ENCODE peak calls at places on chromosomes 13 and 19, in six cellular contexts. T is ovary, E is SJSA1, J is mesendoderm, X is H9, W is iPS DF 6.9. I is an unnamed sample.

GRCh38 chr13:84774111-84774510 is 891.8 kb upstream of the SLITRK1 start:
- DNase-seq in T (no peak), J (no peak), W (no peak), X (no peak), E (no peak), I (no peak)

GRCh38 chr13:36341718-36342117 is 4.5 kb downstream of the SPART start:
- DNase-seq in X (no peak), W (no peak), T (no peak), J (no peak), E (no peak), I (no peak)

GRCh38 chr19:3510727-3511126 is 4.6 kb downstream of the FZR1 start:
- DNase-seq in J (no peak), W (no peak), E (no peak), X (no peak), T (no peak), I (no peak)

GRCh38 chr19:6109947-6110346 is 353 bp downstream of the RFX2 start:
- DNase-seq in J (no peak), E (no peak), W (no peak), X (no peak), T (peak; percentile 60), I (no peak)

GRCh38 chr13:84870190-84870589 is 929.0 kb downstream of the SLITRK6 start:
- DNase-seq in T (no peak), W (no peak), E (no peak), X (peak; percentile 54), J (peak; percentile 21), I (no peak)

GRCh38 chr19:52188822-52189744 is 769 bp upstream of the PPP2R1A start:
- DNase-seq in X (no peak), W (no peak), E (no peak), J (no peak), T (peak; percentile 85), I (no peak)

GRCh38 chr13:44660050-44660449 is 83.9 kb upstream of the TSC22D1 start:
- DNase-seq in W (no peak), X (no peak), J (no peak), T (no peak), E (no peak), I (no peak)

GRCh38 chr13:76707360-76707759 is 178.8 kb downstream of the KCTD12 start:
- DNase-seq in X (no peak), W (no peak), J (no peak), T (no peak), E (no peak), I (no peak)

GRCh38 chr19:5534787-5535586 is 32.8 kb downstream of the TINCR start:
- DNase-seq in W (no peak), E (no peak), T (no peak), X (peak; percentile 57), J (peak; percentile 53), I (no peak)

GRCh38 chr19:58330458-58330857 is 3.7 kb downstream of the ZSCAN22 start:
- DNase-seq in J (peak; percentile 50), E (no peak), T (no peak), W (no peak), X (no peak), I (no peak)

GRCh38 chr13:76709851-76710250 is 176.4 kb downstream of the KCTD12 start:
- DNase-seq in T (no peak), E (no peak), W (no peak), X (no peak), J (peak; percentile 14), I (no peak)

GRCh38 chr19:3452456-3453068 is 27.8 kb downstream of the SMIM24 start:
- DNase-seq in J (no peak), W (no peak), E (peak; percentile 42), T (no peak), X (no peak), I (no peak)

GRCh38 chr19:16338470-16339360 is 14.1 kb downstream of the KLF2 start:
- DNase-seq in X (no peak), J (peak; percentile 42), E (peak; percentile 98), T (peak; percentile 57), W (no peak), I (no peak)

GRCh38 chr19:42465827-42466280 is 23.1 kb upstream of the CXCL17 start:
- DNase-seq in J (peak; percentile 35), W (no peak), X (no peak), E (no peak), T (no peak), I (no peak)

GRCh38 chr13:42312817-42313431 is 41.0 kb downstream of the AKAP11 start:
- DNase-seq in X (no peak), E (no peak), J (no peak), T (no peak), W (no peak), I (no peak)

GRCh38 chr19:16519230-16519687 is 23.0 kb downstream of the CHERP start:
- DNase-seq in W (no peak), E (no peak), J (no peak), X (no peak), T (no peak), I (no peak)

GRCh38 chr13:50082426-50083283 is 67.4 kb downstream of the KCNRG start:
- DNase-seq in E (peak; percentile 55), T (peak; percentile 47), W (peak; percentile 39), J (peak; percentile 91), X (peak; percentile 74), I (peak; percentile 91)

GRCh38 chr13:43077446-43077845 is 54.1 kb downstream of the DNAJC15 start:
- DNase-seq in W (no peak), T (no peak), X (no peak), J (peak; percentile 69), E (no peak), I (peak; percentile 43)

GRCh38 chr19:4172861-4173473 is 9.4 kb downstream of the SIRT6 start:
- DNase-seq in T (peak; percentile 50), E (peak; percentile 59), W (no peak), J (peak; percentile 71), X (peak; percentile 85), I (peak; percentile 92)

GRCh38 chr19:28914173-28914572 is 298.8 kb downstream of the UQCRFS1 start:
- DNase-seq in E (no peak), X (no peak), W (no peak), J (no peak), T (no peak), I (no peak)

GRCh38 chr13:30619731-30620130 is 2.0 kb downstream of the USPL1 start:
- DNase-seq in T (no peak), E (no peak), X (no peak), W (no peak), J (no peak), I (no peak)

GRCh38 chr13:83221256-83221655 is 661.0 kb downstream of the SLITRK1 start:
- DNase-seq in X (no peak), W (no peak), T (no peak), J (peak; percentile 18), E (no peak), I (no peak)

GRCh38 chr19:4575978-4576933 is 16.8 kb upstream of the SEMA6B start:
- DNase-seq in J (peak; percentile 81), W (no peak), E (peak; percentile 86), X (peak; percentile 84), T (peak; percentile 57), I (peak; percentile 69)

GRCh38 chr19:1837222-1837565 is 11.1 kb downstream of the REXO1 start:
- DNase-seq in W (no peak), J (no peak), E (no peak), X (no peak), T (no peak), I (no peak)
- H3K4me1 ChIP-seq in W (peaks cover 1% of the 10 kb centered on the region), J (no peaks in the 10 kb centered on the region), E (no peaks in the 10 kb centered on the region), X (no peaks in the 10 kb centered on the region), T (peaks cover 27% of the 10 kb centered on the region), I (peaks cover 5% of the 10 kb centered on the region)

DNA sequence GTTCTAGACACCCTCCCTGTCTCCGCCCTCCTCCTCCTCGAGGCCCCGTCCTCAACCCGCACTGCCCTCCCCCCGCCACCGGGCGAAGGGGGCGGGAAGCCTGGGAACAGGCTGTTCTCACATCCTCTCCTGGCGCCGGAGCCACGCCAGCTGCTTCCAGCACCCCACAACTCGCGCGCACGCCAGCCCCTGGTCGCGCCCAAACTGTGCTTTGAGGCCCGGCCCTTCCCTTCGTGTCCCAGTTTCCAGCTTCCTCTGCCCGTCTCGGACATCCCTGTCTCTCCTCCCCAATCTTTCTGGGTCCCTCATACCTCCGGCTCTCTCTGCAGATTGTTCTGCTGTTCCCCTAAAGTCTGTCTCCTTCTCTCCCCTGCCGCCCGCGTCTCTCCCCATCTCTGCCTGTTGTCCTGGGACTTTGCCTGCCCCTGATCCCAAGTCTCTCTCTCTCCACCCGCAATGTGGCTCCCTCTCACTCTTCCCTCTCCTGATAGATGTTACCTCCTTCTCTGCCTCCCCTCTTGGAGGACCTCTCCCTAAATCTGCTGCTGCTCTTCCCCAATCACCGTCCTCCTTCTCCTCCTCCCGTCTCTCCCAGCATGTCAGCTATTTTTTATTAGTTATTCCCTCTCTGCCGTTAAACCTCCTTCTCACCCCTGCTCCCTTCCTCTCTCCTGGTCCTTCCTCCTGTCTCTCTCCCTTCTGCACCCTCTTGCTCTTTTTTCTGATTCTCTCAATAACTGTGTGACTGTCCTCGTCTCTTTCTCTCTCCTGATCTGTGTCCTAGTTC is 14.2 kb downstream of the DPF1 start:
- DNase-seq in X (peak; percentile 72), J (peak; percentile 62), T (peak; percentile 84), E (no peak), W (no peak), I (peak; percentile 87)
- H3K27ac ChIP-seq in X (no peak overlapping the region), J (no peak overlapping the region), T (peak overlapping the region; percentile 12), E (no peak overlapping the region), W (no peak overlapping the region), I (peak overlapping the region; percentile 74)

DNA sequence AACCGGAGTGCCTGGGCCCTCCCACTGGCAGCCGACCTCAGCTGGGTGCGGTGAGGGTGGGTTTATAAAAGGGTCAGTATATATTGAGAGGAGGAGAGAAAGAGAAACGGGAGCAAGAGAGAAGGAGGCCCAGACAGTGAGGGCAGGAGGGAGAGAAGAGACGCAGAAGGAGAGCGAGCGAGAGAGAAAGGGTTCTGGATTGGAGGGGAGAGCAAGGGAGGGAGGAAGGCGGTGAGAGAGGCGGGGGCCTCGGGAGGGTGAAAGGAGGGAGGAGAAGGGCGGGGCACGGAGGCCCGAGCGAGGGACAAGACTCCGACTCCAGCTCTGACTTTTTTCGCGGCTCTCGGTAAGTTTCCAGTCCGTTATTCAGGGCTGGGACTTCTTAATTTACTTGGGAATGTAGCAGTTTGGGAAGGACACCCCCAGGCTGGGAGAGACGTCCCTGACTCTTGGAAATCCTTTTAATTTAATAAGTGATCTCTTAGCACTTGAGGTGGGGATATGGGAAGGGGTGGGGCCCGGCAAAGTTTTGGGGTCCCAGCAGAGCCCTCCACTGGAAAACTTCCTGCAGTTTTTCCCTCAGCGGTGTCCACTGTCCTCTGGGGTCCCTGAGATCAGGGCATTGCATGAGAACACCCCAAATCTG is at the start of gene EMP3:
- DNase-seq in X (peak; percentile 90), T (peak; percentile 91), J (peak; percentile 93), E (peak; percentile 94), W (no peak), I (peak; percentile 86)
- H3K4me1 ChIP-seq in X (no peaks in the 10 kb centered on the region), T (peaks cover 10% of the 10 kb centered on the region), J (peaks cover 4% of the 10 kb centered on the region), E (peaks cover 54% of the 10 kb centered on the region), W (peaks cover 4% of the 10 kb centered on the region), I (no peaks in the 10 kb centered on the region)

GRCh38 chr13:113468461-113469147 is 15.3 kb upstream of the ADPRHL1 start:
- DNase-seq in W (no peak), J (peak; percentile 55), T (no peak), X (no peak), E (no peak), I (peak; percentile 68)
- H3K27ac ChIP-seq in W (no peak overlapping the region), J (peak overlapping the region; percentile 38), T (no peak overlapping the region), X (no peak overlapping the region), E (no peak overlapping the region), I (peak overlapping the region; percentile 88)